ENCODE peak calls at places on chromosomes 1 and 21, in six cellular contexts. T is uterus; W is heart left ventricle; K is right cardiac atrium; H is CD8-positive, alpha-beta T cell; O is psoas muscle. U is an unnamed sample. For H3K27me3, the result is how much of the 10 kb centered on the place peaks cover.

GRCh38 chr1:178874966-178875365 is 4.1 kb upstream of the ANGPTL1 start:
- DNase-seq in O (no peak), W (no peak), T (no peak), K (no peak), H (no peak), U (no peak)

GRCh38 chr1:41537788-41538351 is 53.4 kb upstream of the EDN2 start:
- DNase-seq in T (peak), H (no peak), K (peak), O (peak), W (peak), U (no peak)

GRCh38 chr1:158002022-158002629 is 8.7 kb downstream of the KIRREL1 start:
- DNase-seq in K (no peak), H (no peak), T (no peak), O (no peak), W (no peak), U (no peak)

GRCh38 chr1:157955860-157956259 is 37.6 kb upstream of the KIRREL1 start:
- DNase-seq in H (no peak), O (no peak), K (no peak), W (no peak), T (no peak), U (no peak)

GRCh38 chr1:245475116-245475515 is 320.3 kb downstream of the KIF26B start:
- DNase-seq in W (no peak), T (no peak), H (no peak), O (no peak), K (no peak), U (no peak)

GRCh38 chr21:17585875-17586450 is 26.7 kb downstream of the BTG3 start:
- DNase-seq in O (no peak), W (no peak), T (no peak), K (no peak), H (no peak), U (no peak)

GRCh38 chr1:59046730-59047157 is 250.2 kb upstream of the FGGY start:
- DNase-seq in K (no peak), H (peak), T (no peak), O (no peak), W (no peak), U (no peak)

GRCh38 chr1:10649484-10650201 is 146.8 kb downstream of the CASZ1 start:
- DNase-seq in T (no peak), W (no peak), O (no peak), H (no peak), K (no peak), U (no peak)

GRCh38 chr1:3524571-3525203 is 70.2 kb downstream of the ARHGEF16 start:
- DNase-seq in K (no peak), O (no peak), W (no peak), T (no peak), H (no peak), U (no peak)
- H3K27me3 ChIP-seq in K (under half), O (under half), W (under half), T (under half), H (under half), U (under half)

GRCh38 chr1:24535778-24536177 is 20.1 kb upstream of the NCMAP start:
- DNase-seq in T (no peak), W (no peak), O (no peak), K (no peak), H (no peak), U (no peak)

GRCh38 chr1:24535021-24535424 is 20.9 kb upstream of the NCMAP start:
- DNase-seq in W (no peak), H (peak), O (no peak), T (no peak), K (no peak), U (no peak)

GRCh38 chr1:24540051-24540905 is 15.6 kb upstream of the NCMAP start:
- DNase-seq in T (no peak), O (no peak), H (no peak), W (no peak), K (no peak), U (no peak)

GRCh38 chr1:24540906-24541710 is 14.8 kb upstream of the NCMAP start:
- DNase-seq in O (no peak), W (no peak), H (no peak), K (no peak), T (no peak), U (no peak)

GRCh38 chr1:24536391-24536840 is 19.5 kb upstream of the NCMAP start:
- DNase-seq in T (no peak), H (peak), O (no peak), W (no peak), K (no peak), U (no peak)
- H3K4me3 ChIP-seq in T (no peak), H (no peak), O (no peak), W (no peak), K (no peak), U (no peak)

DNA sequence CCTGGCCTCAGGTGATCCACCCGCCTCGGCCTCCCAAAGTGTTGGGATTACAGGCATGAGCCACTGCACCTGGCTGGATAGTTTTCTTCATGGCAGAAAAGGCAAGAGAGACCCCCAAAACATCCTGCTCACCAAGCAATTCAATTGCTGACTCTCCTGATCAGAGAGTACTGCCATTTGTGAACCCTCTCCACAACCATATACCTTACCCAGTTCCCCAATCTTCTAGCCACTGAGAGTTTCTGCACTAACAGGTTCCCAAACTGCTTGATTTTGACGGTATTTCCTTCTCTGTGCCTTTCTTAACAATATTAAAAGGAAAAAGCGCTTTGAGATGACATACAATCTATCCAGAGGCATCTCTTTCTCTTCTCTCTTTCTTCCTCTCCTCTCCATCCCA is 39.9 kb upstream of the MUTYH start:
- DNase-seq in O (no peak), K (no peak), W (no peak), T (no peak), H (no peak), U (no peak)
- H3K27ac ChIP-seq in O (no peak), K (no peak), W (no peak), T (no peak), H (no peak), U (no peak)

GRCh38 chr1:224641030-224641429 is 24.9 kb downstream of the CNIH3 start:
- DNase-seq in K (no peak), W (no peak), O (no peak), T (no peak), H (no peak), U (no peak)
- H3K27me3 ChIP-seq in K (under half), W (under half), O (under half), T (under half), H (under half), U (under half)